ENCODE peak calls at places on chromosomes 5 and 9, in seven cellular contexts. P is COLO829; X is stimulated activated CD8-positive, alpha-beta memory T cell treated with anti-CD3 and anti-CD28 coated beads, Interleukin-12 subunit alpha, Interleukin-12 subunit beta, amount 100 ng/mL, for 1 hour; A is left ventricle myocardium superior; R is GM06990; D is HTR-8/SVneo; E is DMS 273 treated with DMSO at 0.1 percent for 48 hours. G is an unnamed sample.

GRCh38 chr5:122849746-122850145 is 4.3 kb downstream of the SNX24 start:
- DNase-seq in P (no peak), X (no peak), A (no peak), R (no peak), E (no peak), D (no peak), G (no peak)

GRCh38 chr5:154466147-154466546 is 11.9 kb downstream of the HAND1 start:
- DNase-seq in D (no peak), A (no peak), P (no peak), X (no peak), E (no peak), R (no peak), G (no peak)

GRCh38 chr5:513216-514100 is 10.8 kb downstream of the SLC9A3 start:
- DNase-seq in A (no peak), P (no peak), E (no peak), X (no peak), D (no peak), R (no peak), G (no peak)

GRCh38 chr5:120463991-120464626 is at the start of gene PRR16:
- DNase-seq in A (peak), R (peak), P (peak), E (no peak), D (peak), X (no peak), G (peak)

GRCh38 chr9:90074319-90074962 is 469.6 kb downstream of the GADD45G start:
- DNase-seq in E (no peak), R (no peak), X (no peak), A (no peak), P (no peak), D (no peak), G (no peak)

GRCh38 chr9:113633782-113634596 is 170.5 kb downstream of the RGS3 start:
- DNase-seq in E (no peak), X (no peak), P (no peak), D (no peak), A (no peak), R (no peak), G (no peak)

GRCh38 chr5:147949711-147950573 is 43.6 kb upstream of the C5orf46 start:
- DNase-seq in P (peak), D (peak), R (peak), E (peak), A (no peak), X (no peak), G (peak)

GRCh38 chr5:31987985-31988710 is 186.0 kb downstream of the GOLPH3 start:
- DNase-seq in A (no peak), R (no peak), X (no peak), P (peak), E (no peak), D (peak), G (no peak)

GRCh38 chr5:82494942-82495341 is 216.8 kb upstream of the RPS23 start:
- DNase-seq in D (no peak), R (no peak), P (no peak), A (no peak), E (no peak), X (no peak), G (no peak)

GRCh38 chr5:6504677-6505414 is 56.2 kb downstream of the UBE2QL1 start:
- DNase-seq in A (no peak), E (no peak), X (no peak), P (no peak), R (no peak), D (peak), G (peak)

GRCh38 chr5:5770825-5771224 is 348.3 kb downstream of the ICE1 start:
- DNase-seq in A (no peak), P (no peak), D (no peak), E (no peak), X (no peak), R (no peak), G (no peak)

GRCh38 chr5:73515232-73515631 is 17.0 kb downstream of the BTF3 start:
- DNase-seq in E (no peak), A (no peak), D (no peak), P (no peak), R (no peak), X (no peak), G (no peak)

GRCh38 chr5:179380211-179381035 is 35.2 kb upstream of the ADAMTS2 start:
- DNase-seq in D (no peak), E (no peak), X (no peak), R (no peak), P (no peak), A (peak), G (no peak)

GRCh38 chr5:171571663-171572062 is 152.2 kb downstream of the FGF18 start:
- DNase-seq in E (no peak), P (peak), A (no peak), D (peak), X (no peak), R (no peak), G (no peak)

GRCh38 chr9:86142973-86143372 is 43.6 kb upstream of the GOLM1 start:
- DNase-seq in R (no peak), D (no peak), A (no peak), P (no peak), E (no peak), X (no peak), G (no peak)

GRCh38 chr5:76401801-76402250 is 1.3 kb upstream of the IQGAP2 start:
- DNase-seq in X (no peak), E (no peak), A (no peak), P (no peak), D (no peak), R (peak), G (no peak)

GRCh38 chr9:120480707-120481106 is 99.3 kb downstream of the CDK5RAP2 start:
- DNase-seq in D (no peak), X (no peak), P (no peak), A (no peak), R (no peak), E (peak), G (no peak)

GRCh38 chr5:92944337-92944736 is 636.7 kb downstream of the NR2F1-AS1 start:
- DNase-seq in D (no peak), A (no peak), E (no peak), R (no peak), P (no peak), X (no peak), G (no peak)

GRCh38 chr9:134372621-134373267 is 46.5 kb downstream of the RXRA start:
- DNase-seq in X (no peak), A (peak), D (no peak), E (no peak), R (no peak), P (no peak), G (no peak)

GRCh38 chr5:172902497-172903472 is 56.4 kb upstream of the RPL26L1 start:
- DNase-seq in R (no peak), A (peak), D (peak), P (no peak), E (no peak), X (no peak), G (peak)

GRCh38 chr9:76394896-76395244 is 644 bp upstream of the RFK start:
- DNase-seq in A (peak), E (no peak), D (no peak), R (no peak), P (no peak), X (peak), G (peak)

GRCh38 chr9:93346240-93347112 is 105.0 kb upstream of the FAM120A start:
- DNase-seq in E (no peak), X (no peak), P (no peak), D (no peak), A (peak), R (no peak), G (peak)

GRCh38 chr5:33230467-33231078 is 210.2 kb upstream of the TARS1 start:
- DNase-seq in X (no peak), D (no peak), P (no peak), E (no peak), R (no peak), A (no peak), G (no peak)

GRCh38 chr5:83957188-83957587 is 236.5 kb upstream of the HAPLN1 start:
- DNase-seq in A (no peak), P (peak), E (no peak), D (no peak), X (no peak), R (no peak), G (peak)

GRCh38 chr9:104914458-104914857 is 13.5 kb downstream of the ABCA1 start:
- DNase-seq in D (no peak), A (no peak), P (no peak), R (no peak), E (no peak), X (no peak), G (no peak)

GRCh38 chr5:42756630-42757601 is at the start of gene CCDC152:
- DNase-seq in P (no peak), A (peak), X (peak), E (no peak), D (peak), R (peak), G (peak)

GRCh38 chr5:6354848-6355247 is 23.5 kb downstream of the MED10 start:
- DNase-seq in D (no peak), A (no peak), P (no peak), R (no peak), X (no peak), E (no peak), G (peak)

GRCh38 chr5:61624966-61625681 is 293.1 kb downstream of the ZSWIM6 start:
- DNase-seq in D (no peak), R (no peak), X (no peak), A (no peak), P (no peak), E (no peak), G (no peak)

GRCh38 chr5:62720036-62720441 is 141.4 kb downstream of the LRRC70 start:
- DNase-seq in A (no peak), E (no peak), R (peak), X (no peak), P (no peak), D (no peak), G (peak)

GRCh38 chr9:8845808-8846207 is 1046.2 kb upstream of the DMAC1 start:
- DNase-seq in X (no peak), R (no peak), E (no peak), D (no peak), A (no peak), P (no peak), G (no peak)

GRCh38 chr9:34163439-34163838 is 15.4 kb upstream of the UBAP1 start:
- DNase-seq in D (no peak), R (no peak), A (no peak), P (no peak), X (no peak), E (no peak), G (no peak)

GRCh38 chr5:43192558-43193170 is 639 bp downstream of the NIM1K start:
- DNase-seq in D (no peak), R (peak), P (no peak), E (no peak), X (no peak), A (peak), G (peak)

GRCh38 chr9:77019010-77019809 is at the start of gene FOXB2:
- DNase-seq in D (no peak), E (no peak), P (no peak), R (no peak), X (no peak), A (no peak), G (no peak)

GRCh38 chr5:16992006-16992405 is 55.9 kb upstream of the MYO10 start:
- DNase-seq in E (no peak), D (no peak), X (no peak), P (peak), A (no peak), R (no peak), G (no peak)

GRCh38 chr5:157680239-157680638 is 8.9 kb downstream of the C5orf52 start:
- DNase-seq in X (no peak), D (no peak), P (no peak), E (no peak), R (no peak), A (no peak), G (no peak)

GRCh38 chr9:133402689-133403088 is 15.1 kb downstream of the REXO4 start:
- DNase-seq in E (no peak), P (no peak), R (no peak), X (no peak), A (no peak), D (no peak), G (no peak)

GRCh38 chr5:56638061-56638621 is 177.2 kb upstream of the MAP3K1 start:
- DNase-seq in E (no peak), A (no peak), P (no peak), X (no peak), R (no peak), D (no peak), G (no peak)

GRCh38 chr5:175893466-175893865 is 22.1 kb downstream of the CPLX2 start:
- DNase-seq in D (no peak), A (peak), P (no peak), X (no peak), R (no peak), E (no peak), G (no peak)